ENCODE peak calls at places on chromosomes 16 and 17, in six cellular contexts. B is ascending aorta, Z is cardiac muscle cell, V is heart right ventricle, A is iris pigment epithelial cell, C is memory B cell. N is an unnamed sample.

GRCh38 chr16:86994651-86995171 is 322.5 kb downstream of the C16orf95 start:
- DNase-seq in B (no peak), Z (no peak), V (no peak), A (peak; percentile 96), C (no peak), N (no peak)

GRCh38 chr16:12679660-12680272 is 123.9 kb downstream of the CPPED1 start:
- DNase-seq in B (no peak), Z (no peak), V (no peak), A (peak; percentile 64), C (no peak), N (no peak)

GRCh38 chr17:50426814-50427787 is 1.1 kb downstream of the ACSF2 start:
- DNase-seq in B (no peak), Z (peak; percentile 76), V (no peak), A (peak; percentile 39), C (peak; percentile 18), N (no peak)

GRCh38 chr17:41639492-41640473 is 15.4 kb upstream of the KRT17 start:
- DNase-seq in B (no peak), Z (no peak), V (no peak), A (peak; percentile 6), C (no peak), N (no peak)

GRCh38 chr17:7132511-7133094 is 18.0 kb upstream of the ASGR2 start:
- DNase-seq in B (no peak), Z (peak; percentile 10), V (no peak), A (no peak), C (peak; percentile 56), N (peak; percentile 16)

GRCh38 chr17:49548506-49549310 is 27.0 kb upstream of the NXPH3 start:
- DNase-seq in B (peak; percentile 65), Z (peak; percentile 48), V (peak; percentile 64), A (peak; percentile 47), C (no peak), N (no peak)

GRCh38 chr17:62819511-62820221 is 11.6 kb upstream of the MARCHF10 start:
- DNase-seq in B (peak; percentile 92), Z (peak; percentile 82), V (peak; percentile 15), A (peak; percentile 100), C (no peak), N (no peak)

GRCh38 chr17:31401456-31402254 is 10.2 kb downstream of the RAB11FIP4 start:
- DNase-seq in B (peak; percentile 37), Z (no peak), V (no peak), A (no peak), C (no peak), N (no peak)

GRCh38 chr17:52827526-52827925 is 669.0 kb upstream of the CA10 start:
- DNase-seq in B (no peak), Z (no peak), V (no peak), A (no peak), C (no peak), N (no peak)

N was measured in stimulated activated CD4-positive, alpha-beta T cell treated with anti-CD3 and anti-CD28 coated beads, Interleukin-15, amount 100 ng/mL, for 48 hours.